ENCODE peak calls at places on chromosomes 2 and 18, in five cellular contexts. One of them, this sample, is unnamed.

GRCh38 chr2:112698834-112699515 is 21.8 kb upstream of the NT5DC4 start:
- ATAC-seq in CD4-positive, alpha-beta T cell: no peak
- ATAC-seq in CD4-positive, CD25-positive, alpha-beta regulatory T cell: no peak
- ATAC-seq in aorta: no peak
- ATAC-seq in HCT116: no peak
- ATAC-seq in this sample: no peak

GRCh38 chr2:26952374-26952773 is 18.1 kb upstream of the MAPRE3 start:
- ATAC-seq in aorta: no peak
- ATAC-seq in HCT116: no peak
- ATAC-seq in CD4-positive, alpha-beta T cell: no peak
- ATAC-seq in CD4-positive, CD25-positive, alpha-beta regulatory T cell: no peak
- ATAC-seq in this sample: no peak

GRCh38 chr18:30081122-30081521 is 961.4 kb downstream of the DSC3 start:
- ATAC-seq in aorta: no peak
- ATAC-seq in HCT116: no peak
- ATAC-seq in CD4-positive, alpha-beta T cell: no peak
- ATAC-seq in CD4-positive, CD25-positive, alpha-beta regulatory T cell: no peak
- ATAC-seq in this sample: no peak

GRCh38 chr2:181917378-181917735 is 25.8 kb downstream of the ITPRID2 start:
- ATAC-seq in HCT116: peak; percentile 25
- ATAC-seq in CD4-positive, CD25-positive, alpha-beta regulatory T cell: no peak
- ATAC-seq in CD4-positive, alpha-beta T cell: no peak
- ATAC-seq in aorta: no peak
- ATAC-seq in this sample: no peak

GRCh38 chr18:48836806-48837615 is 113.8 kb downstream of the SMAD7 start:
- ATAC-seq in CD4-positive, CD25-positive, alpha-beta regulatory T cell: no peak
- ATAC-seq in aorta: no peak
- ATAC-seq in CD4-positive, alpha-beta T cell: no peak
- ATAC-seq in HCT116: no peak
- ATAC-seq in this sample: no peak

GRCh38 chr2:171703574-171704347 is 16.5 kb downstream of the DYNC1I2 start:
- ATAC-seq in CD4-positive, alpha-beta T cell: peak; percentile 52
- ATAC-seq in HCT116: peak; percentile 65
- ATAC-seq in CD4-positive, CD25-positive, alpha-beta regulatory T cell: no peak
- ATAC-seq in aorta: no peak
- ATAC-seq in this sample: no peak

GRCh38 chr2:146661494-146662096 is 1183.2 kb upstream of the ACVR2A start:
- ATAC-seq in CD4-positive, alpha-beta T cell: no peak
- ATAC-seq in CD4-positive, CD25-positive, alpha-beta regulatory T cell: no peak
- ATAC-seq in HCT116: peak; percentile 57
- ATAC-seq in aorta: no peak
- ATAC-seq in this sample: no peak

GRCh38 chr2:28664120-28664842 is 87.3 kb upstream of the PPP1CB start:
- ATAC-seq in CD4-positive, CD25-positive, alpha-beta regulatory T cell: no peak
- ATAC-seq in aorta: peak; percentile 62
- ATAC-seq in CD4-positive, alpha-beta T cell: no peak
- ATAC-seq in HCT116: no peak
- ATAC-seq in this sample: peak; percentile 48

GRCh38 chr2:163801499-163801893 is 65.7 kb upstream of the FIGN start:
- ATAC-seq in CD4-positive, alpha-beta T cell: no peak
- ATAC-seq in CD4-positive, CD25-positive, alpha-beta regulatory T cell: no peak
- ATAC-seq in HCT116: no peak
- ATAC-seq in aorta: no peak
- ATAC-seq in this sample: no peak

GRCh38 chr2:215483431-215483830 is 47.6 kb upstream of the FN1 start:
- ATAC-seq in aorta: no peak
- ATAC-seq in CD4-positive, CD25-positive, alpha-beta regulatory T cell: no peak
- ATAC-seq in HCT116: no peak
- ATAC-seq in CD4-positive, alpha-beta T cell: no peak
- ATAC-seq in this sample: no peak

GRCh38 chr2:38098351-38099095 is 22.6 kb upstream of the CYP1B1 start:
- ATAC-seq in CD4-positive, alpha-beta T cell: no peak
- ATAC-seq in HCT116: no peak
- ATAC-seq in CD4-positive, CD25-positive, alpha-beta regulatory T cell: no peak
- ATAC-seq in aorta: no peak
- ATAC-seq in this sample: no peak

GRCh38 chr18:72601944-72602343 is 57.8 kb upstream of the CBLN2 start:
- ATAC-seq in CD4-positive, alpha-beta T cell: no peak
- ATAC-seq in HCT116: no peak
- ATAC-seq in CD4-positive, CD25-positive, alpha-beta regulatory T cell: no peak
- ATAC-seq in aorta: no peak
- ATAC-seq in this sample: no peak

GRCh38 chr18:72605350-72605749 is 61.2 kb upstream of the CBLN2 start:
- ATAC-seq in aorta: no peak
- ATAC-seq in HCT116: no peak
- ATAC-seq in CD4-positive, CD25-positive, alpha-beta regulatory T cell: no peak
- ATAC-seq in CD4-positive, alpha-beta T cell: no peak
- ATAC-seq in this sample: no peak

GRCh38 chr18:72601481-72601880 is 57.3 kb upstream of the CBLN2 start:
- ATAC-seq in aorta: no peak
- ATAC-seq in CD4-positive, CD25-positive, alpha-beta regulatory T cell: no peak
- ATAC-seq in HCT116: no peak
- ATAC-seq in CD4-positive, alpha-beta T cell: no peak
- ATAC-seq in this sample: no peak
- H3K9me3 ChIP-seq in aorta: peaks cover 2% of the 10 kb centered on the region
- H3K9me3 ChIP-seq in CD4-positive, CD25-positive, alpha-beta regulatory T cell: peaks cover 10% of the 10 kb centered on the region
- H3K9me3 ChIP-seq in HCT116: peaks cover 10% of the 10 kb centered on the region
- H3K9me3 ChIP-seq in CD4-positive, alpha-beta T cell: no peaks in the 10 kb centered on the region
- H3K9me3 ChIP-seq in this sample: no peaks in the 10 kb centered on the region

GRCh38 chr2:4174796-4175195 is 471.4 kb downstream of the DCDC2C start:
- ATAC-seq in HCT116: no peak
- ATAC-seq in CD4-positive, CD25-positive, alpha-beta regulatory T cell: no peak
- ATAC-seq in aorta: no peak
- ATAC-seq in CD4-positive, alpha-beta T cell: no peak
- ATAC-seq in this sample: no peak
- H3K9me3 ChIP-seq in HCT116: peaks cover 5% of the 10 kb centered on the region
- H3K9me3 ChIP-seq in CD4-positive, CD25-positive, alpha-beta regulatory T cell: peaks cover 33% of the 10 kb centered on the region
- H3K9me3 ChIP-seq in aorta: peaks cover 8% of the 10 kb centered on the region
- H3K9me3 ChIP-seq in CD4-positive, alpha-beta T cell: peaks cover 27% of the 10 kb centered on the region
- H3K9me3 ChIP-seq in this sample: peaks cover 69% of the 10 kb centered on the region

GRCh38 chr18:71597219-71597618 is 946.9 kb downstream of the CBLN2 start:
- ATAC-seq in CD4-positive, alpha-beta T cell: no peak
- ATAC-seq in CD4-positive, CD25-positive, alpha-beta regulatory T cell: no peak
- ATAC-seq in HCT116: no peak
- ATAC-seq in aorta: no peak
- ATAC-seq in this sample: no peak

DNA sequence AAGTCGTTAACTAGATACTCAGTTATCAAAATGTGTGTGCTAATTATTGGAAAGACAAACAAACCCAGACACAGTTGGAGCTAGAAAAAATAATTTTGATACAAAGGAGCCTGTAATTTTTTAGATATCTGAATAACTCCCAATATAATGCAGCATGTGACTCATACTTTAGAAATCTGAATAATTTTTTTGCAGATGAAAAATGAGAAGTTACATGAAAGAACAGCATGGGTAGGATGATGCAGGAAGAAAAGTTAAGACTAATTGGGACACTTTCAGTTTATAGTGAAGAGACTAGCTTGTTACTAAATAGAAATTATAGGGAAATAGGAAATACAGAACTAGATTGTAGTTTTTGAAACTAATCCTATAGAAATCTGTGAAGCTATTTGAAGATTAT is 945.8 kb downstream of the CBLN2 start:
- ATAC-seq in HCT116: no peak
- ATAC-seq in CD4-positive, alpha-beta T cell: no peak
- ATAC-seq in aorta: no peak
- ATAC-seq in CD4-positive, CD25-positive, alpha-beta regulatory T cell: no peak
- ATAC-seq in this sample: no peak
- H3K9me3 ChIP-seq in HCT116: peaks cover 15% of the 10 kb centered on the region
- H3K9me3 ChIP-seq in CD4-positive, alpha-beta T cell: no peaks in the 10 kb centered on the region
- H3K9me3 ChIP-seq in aorta: no peaks in the 10 kb centered on the region
- H3K9me3 ChIP-seq in CD4-positive, CD25-positive, alpha-beta regulatory T cell: no peaks in the 10 kb centered on the region
- H3K9me3 ChIP-seq in this sample: no peaks in the 10 kb centered on the region

GRCh38 chr2:13676269-13676668 is 956.2 kb upstream of the LRATD1 start:
- ATAC-seq in CD4-positive, alpha-beta T cell: no peak
- ATAC-seq in aorta: no peak
- ATAC-seq in HCT116: no peak
- ATAC-seq in CD4-positive, CD25-positive, alpha-beta regulatory T cell: no peak
- ATAC-seq in this sample: no peak
- H3K9me3 ChIP-seq in CD4-positive, alpha-beta T cell: no peaks in the 10 kb centered on the region
- H3K9me3 ChIP-seq in aorta: no peaks in the 10 kb centered on the region
- H3K9me3 ChIP-seq in HCT116: peaks cover 4% of the 10 kb centered on the region
- H3K9me3 ChIP-seq in CD4-positive, CD25-positive, alpha-beta regulatory T cell: no peaks in the 10 kb centered on the region
- H3K9me3 ChIP-seq in this sample: no peaks in the 10 kb centered on the region

DNA sequence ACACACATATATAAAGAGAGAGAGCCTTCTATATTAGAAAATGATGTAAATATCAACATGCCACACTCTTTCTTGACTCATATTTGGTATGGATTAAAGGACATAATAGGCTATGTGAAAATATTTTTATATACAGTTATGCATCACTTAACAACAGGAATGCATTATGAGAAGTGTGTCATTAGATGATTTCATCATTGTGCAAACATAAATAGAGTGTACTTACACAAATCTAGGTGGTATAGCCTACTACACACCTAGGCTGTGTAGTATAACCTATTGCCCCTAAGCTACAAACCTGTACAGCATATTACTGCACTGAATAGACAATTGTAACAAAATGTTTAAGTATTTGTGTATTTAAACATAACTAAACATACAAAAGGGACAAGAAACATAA is 354.8 kb upstream of the CNTNAP5 start:
- ATAC-seq in CD4-positive, alpha-beta T cell: no peak
- ATAC-seq in aorta: no peak
- ATAC-seq in HCT116: no peak
- ATAC-seq in CD4-positive, CD25-positive, alpha-beta regulatory T cell: no peak
- ATAC-seq in this sample: no peak
- H3K9me3 ChIP-seq in CD4-positive, alpha-beta T cell: no peaks in the 10 kb centered on the region
- H3K9me3 ChIP-seq in aorta: no peaks in the 10 kb centered on the region
- H3K9me3 ChIP-seq in HCT116: no peaks in the 10 kb centered on the region
- H3K9me3 ChIP-seq in CD4-positive, CD25-positive, alpha-beta regulatory T cell: no peaks in the 10 kb centered on the region
- H3K9me3 ChIP-seq in this sample: no peaks in the 10 kb centered on the region

GRCh38 chr2:6297238-6297637 is 568.5 kb downstream of the CMPK2 start:
- ATAC-seq in CD4-positive, CD25-positive, alpha-beta regulatory T cell: no peak
- ATAC-seq in HCT116: no peak
- ATAC-seq in CD4-positive, alpha-beta T cell: no peak
- ATAC-seq in aorta: no peak
- ATAC-seq in this sample: no peak

GRCh38 chr2:6290212-6290611 is 575.5 kb downstream of the CMPK2 start:
- ATAC-seq in CD4-positive, alpha-beta T cell: no peak
- ATAC-seq in HCT116: no peak
- ATAC-seq in CD4-positive, CD25-positive, alpha-beta regulatory T cell: no peak
- ATAC-seq in aorta: no peak
- ATAC-seq in this sample: no peak

GRCh38 chr2:6290626-6291025 is 575.1 kb downstream of the CMPK2 start:
- ATAC-seq in CD4-positive, alpha-beta T cell: no peak
- ATAC-seq in HCT116: no peak
- ATAC-seq in CD4-positive, CD25-positive, alpha-beta regulatory T cell: no peak
- ATAC-seq in aorta: no peak
- ATAC-seq in this sample: no peak

GRCh38 chr2:6294791-6295190 is 570.9 kb downstream of the CMPK2 start:
- ATAC-seq in CD4-positive, alpha-beta T cell: no peak
- ATAC-seq in HCT116: no peak
- ATAC-seq in aorta: no peak
- ATAC-seq in CD4-positive, CD25-positive, alpha-beta regulatory T cell: no peak
- ATAC-seq in this sample: no peak
- H3K9me3 ChIP-seq in CD4-positive, alpha-beta T cell: no peaks in the 10 kb centered on the region
- H3K9me3 ChIP-seq in HCT116: peaks cover 12% of the 10 kb centered on the region
- H3K9me3 ChIP-seq in aorta: no peaks in the 10 kb centered on the region
- H3K9me3 ChIP-seq in CD4-positive, CD25-positive, alpha-beta regulatory T cell: peaks cover 7% of the 10 kb centered on the region
- H3K9me3 ChIP-seq in this sample: no peaks in the 10 kb centered on the region